ENCODE peak calls at places on chromosomes 5 and 9, in six cellular contexts. X, O, E, C, P and M are unnamed samples.

GRCh38 chr5:126062471-126062870 is 360.7 kb upstream of the GRAMD2B start:
- DNase-seq in O (no peak), C (no peak), P (no peak), E (no peak), X (no peak), M (no peak)

GRCh38 chr9:35342221-35342620 is 147.7 kb upstream of the RUSC2 start:
- DNase-seq in C (no peak), O (no peak), P (no peak), E (no peak), X (no peak), M (no peak)

GRCh38 chr5:159095218-159095617 is 4.5 kb downstream of the EBF1 start:
- DNase-seq in C (no peak), X (no peak), O (no peak), E (no peak), P (no peak), M (no peak)

GRCh38 chr9:125484632-125485282 is 222.3 kb downstream of the MAPKAP1 start:
- DNase-seq in C (no peak), P (peak; percentile 85), E (no peak), X (peak; percentile 61), O (no peak), M (no peak)

GRCh38 chr5:65539827-65540226 is 23.1 kb downstream of the CENPK start:
- DNase-seq in X (no peak), E (no peak), O (no peak), C (no peak), P (peak; percentile 70), M (no peak)

GRCh38 chr9:124297553-124297905 is 39.8 kb downstream of the NEK6 start:
- DNase-seq in E (no peak), C (no peak), X (peak; percentile 74), P (peak; percentile 96), O (no peak), M (no peak)

GRCh38 chr9:78923966-78924659 is 627.2 kb downstream of the PSAT1 start:
- DNase-seq in X (no peak), P (no peak), O (no peak), C (no peak), E (no peak), M (no peak)

GRCh38 chr5:107809201-107810034 is 138.7 kb upstream of the EFNA5 start:
- DNase-seq in E (no peak), X (no peak), O (no peak), C (no peak), P (peak; percentile 20), M (no peak)

GRCh38 chr5:59525957-59526356 is 367.6 kb downstream of the PDE4D start:
- DNase-seq in P (peak; percentile 46), E (no peak), X (peak; percentile 57), C (no peak), O (no peak), M (no peak)

GRCh38 chr5:124910354-124911016 is 164.0 kb upstream of the ZNF608 start:
- DNase-seq in X (no peak), E (no peak), O (no peak), P (no peak), C (no peak), M (no peak)

GRCh38 chr5:173933901-173934300 is 45.8 kb downstream of the CPEB4 start:
- DNase-seq in O (no peak), C (no peak), E (no peak), P (no peak), X (no peak), M (no peak)

GRCh38 chr5:159415301-159415937 is 85.1 kb upstream of the IL12B start:
- DNase-seq in C (no peak), P (no peak), O (no peak), E (no peak), X (no peak), M (no peak)

GRCh38 chr5:170437621-170438375 is 48.6 kb upstream of the KCNMB1 start:
- DNase-seq in O (no peak), C (no peak), E (no peak), X (no peak), P (no peak), M (no peak)

GRCh38 chr9:13113751-13114150 is 165.7 kb downstream of the MPDZ start:
- DNase-seq in E (no peak), X (no peak), C (no peak), P (no peak), O (no peak), M (no peak)

GRCh38 chr9:38368731-38369130 is 23.8 kb upstream of the ALDH1B1 start:
- DNase-seq in X (no peak), P (no peak), C (no peak), E (no peak), O (no peak), M (no peak)

GRCh38 chr5:88664630-88665029 is 218.4 kb downstream of the MEF2C start:
- DNase-seq in C (no peak), O (no peak), E (no peak), P (no peak), X (no peak), M (no peak)

GRCh38 chr5:126129431-126129830 is 293.8 kb upstream of the GRAMD2B start:
- DNase-seq in X (no peak), C (no peak), P (no peak), O (no peak), E (no peak), M (no peak)

GRCh38 chr9:126705767-126706697 is 92.3 kb downstream of the LMX1B start:
- DNase-seq in C (peak; percentile 90), X (no peak), O (peak; percentile 46), P (peak; percentile 65), E (peak; percentile 52), M (peak; percentile 90)

GRCh38 chr5:1555011-1555807 is 31.4 kb upstream of the LPCAT1 start:
- DNase-seq in X (peak; percentile 29), O (no peak), C (no peak), E (no peak), P (peak; percentile 91), M (peak; percentile 39)